ENCODE peak calls at places on chromosomes 1 and 21, in nine cellular contexts. C is IMR-90, R is epithelial cell of proximal tubule, H is stomach, D is lower leg skin, X is neural progenitor cell, U is AG04450, Z is mucosa of descending colon, Q is HL-60. A is an unnamed sample.

GRCh38 chr21:39630827-39631226 is 18.1 kb downstream of the B3GALT5 start:
- DNase-seq in C (peak; percentile 3), R (no peak), H (no peak), D (no peak), X (no peak), U (no peak), Z (no peak), Q (no peak), A (peak; percentile 58)

GRCh38 chr1:180301135-180301737 is 71.2 kb downstream of the LHX4 start:
- DNase-seq in C (peak; percentile 72), R (no peak), H (no peak), D (no peak), X (no peak), U (no peak), Z (no peak), Q (no peak), A (no peak)

GRCh38 chr21:37601915-37602314 is 235.3 kb downstream of the DYRK1A start:
- DNase-seq in C (no peak), R (no peak), H (no peak), D (no peak), X (no peak), U (no peak), Z (no peak), Q (no peak), A (no peak)

GRCh38 chr1:247551716-247552115 is 2.8 kb downstream of the GCSAML start:
- DNase-seq in C (peak; percentile 24), R (no peak), H (no peak), D (no peak), X (no peak), U (no peak), Z (no peak), Q (no peak), A (peak; percentile 24)

GRCh38 chr1:8216005-8216404 is 101.9 kb upstream of the SLC45A1 start:
- DNase-seq in C (peak; percentile 70), R (no peak), H (no peak), D (no peak), X (no peak), U (no peak), Z (no peak), Q (no peak), A (no peak)

GRCh38 chr1:201585099-201585498 is 46.2 kb downstream of the NAV1 start:
- DNase-seq in C (peak; percentile 51), R (no peak), H (no peak), D (no peak), X (no peak), U (no peak), Z (no peak), Q (no peak), A (no peak)

GRCh38 chr1:215637041-215637573 is 70.0 kb downstream of the KCTD3 start:
- DNase-seq in C (peak; percentile 94), R (no peak), H (peak; percentile 52), D (peak; percentile 44), X (no peak), U (peak; percentile 79), Z (no peak), Q (no peak), A (peak; percentile 83)

GRCh38 chr1:41496080-41497055 is 11.9 kb upstream of the EDN2 start:
- DNase-seq in C (peak; percentile 83), R (no peak), H (peak; percentile 92), D (peak; percentile 82), X (peak; percentile 96), U (peak; percentile 73), Z (peak; percentile 84), Q (peak; percentile 47), A (peak; percentile 74)

GRCh38 chr21:34061983-34062382 is 11.4 kb upstream of the MRPS6 start:
- DNase-seq in C (no peak), R (no peak), H (no peak), D (no peak), X (no peak), U (no peak), Z (no peak), Q (peak; percentile 13), A (no peak)

GRCh38 chr1:35406103-35406502 is 137.6 kb downstream of the ZMYM4 start:
- DNase-seq in C (peak; percentile 39), R (no peak), H (no peak), D (no peak), X (no peak), U (no peak), Z (no peak), Q (no peak), A (no peak)

GRCh38 chr1:66761273-66761672 is 9.0 kb downstream of the DYNLT5 start:
- DNase-seq in C (peak; percentile 23), R (no peak), H (no peak), D (no peak), X (no peak), U (no peak), Z (no peak), Q (peak; percentile 11), A (no peak)

GRCh38 chr1:95753382-95754016 is 519.5 kb downstream of the RWDD3 start:
- DNase-seq in C (no peak), R (no peak), H (no peak), D (no peak), X (no peak), U (no peak), Z (no peak), Q (no peak), A (no peak)

GRCh38 chr1:229694053-229694693 is 68.1 kb downstream of the URB2 start:
- DNase-seq in C (peak; percentile 81), R (no peak), H (peak; percentile 47), D (peak; percentile 77), X (peak; percentile 78), U (peak; percentile 41), Z (peak; percentile 74), Q (no peak), A (no peak)

GRCh38 chr1:208183977-208184901 is 59.9 kb downstream of the PLXNA2 start:
- DNase-seq in C (peak; percentile 40), R (no peak), H (peak; percentile 36), D (peak; percentile 87), X (no peak), U (no peak), Z (peak; percentile 74), Q (no peak), A (no peak)
- H3K4me3 ChIP-seq in C (no peak overlapping the region), R (no peak overlapping the region), H (no peak overlapping the region), D (no peak overlapping the region), X (no peak overlapping the region), U (no peak overlapping the region), Z (no peak overlapping the region), Q (no peak overlapping the region), A (no peak overlapping the region)

GRCh38 chr1:107147813-107148212 is 7.0 kb downstream of the NTNG1 start:
- DNase-seq in C (no peak), R (no peak), H (no peak), D (no peak), X (no peak), U (no peak), Z (no peak), Q (no peak), A (no peak)

GRCh38 chr1:107152332-107152731 is 11.5 kb downstream of the NTNG1 start:
- DNase-seq in C (no peak), R (no peak), H (no peak), D (no peak), X (no peak), U (no peak), Z (no peak), Q (no peak), A (no peak)

DNA sequence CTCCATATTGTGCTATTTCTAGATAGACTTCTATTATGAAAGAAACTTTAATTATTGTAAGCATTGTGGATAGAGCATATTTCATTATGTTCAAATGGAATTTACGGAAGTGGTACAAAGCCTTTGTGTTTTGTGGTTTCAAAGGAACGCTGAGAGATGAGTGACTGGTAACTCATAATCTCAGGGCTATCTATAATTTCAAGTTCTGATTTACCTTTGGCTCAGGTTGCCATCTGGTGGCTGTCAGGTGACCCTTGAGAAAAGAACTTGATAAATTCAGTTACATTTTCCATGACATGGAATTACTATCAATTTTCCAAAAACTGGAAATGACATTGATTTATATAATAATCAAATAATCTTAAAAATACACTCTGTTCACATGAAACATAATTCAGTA is 12.2 kb downstream of the NTNG1 start:
- DNase-seq in C (no peak), R (no peak), H (no peak), D (no peak), X (no peak), U (no peak), Z (no peak), Q (no peak), A (no peak)
- TF ChIP-seq CTCF in C (no peak), R (peak; percentile 51), H (no peak), D (no peak), X (peak; percentile 44), U (no peak), Z (no peak), Q (no peak), A (no peak)

DNA sequence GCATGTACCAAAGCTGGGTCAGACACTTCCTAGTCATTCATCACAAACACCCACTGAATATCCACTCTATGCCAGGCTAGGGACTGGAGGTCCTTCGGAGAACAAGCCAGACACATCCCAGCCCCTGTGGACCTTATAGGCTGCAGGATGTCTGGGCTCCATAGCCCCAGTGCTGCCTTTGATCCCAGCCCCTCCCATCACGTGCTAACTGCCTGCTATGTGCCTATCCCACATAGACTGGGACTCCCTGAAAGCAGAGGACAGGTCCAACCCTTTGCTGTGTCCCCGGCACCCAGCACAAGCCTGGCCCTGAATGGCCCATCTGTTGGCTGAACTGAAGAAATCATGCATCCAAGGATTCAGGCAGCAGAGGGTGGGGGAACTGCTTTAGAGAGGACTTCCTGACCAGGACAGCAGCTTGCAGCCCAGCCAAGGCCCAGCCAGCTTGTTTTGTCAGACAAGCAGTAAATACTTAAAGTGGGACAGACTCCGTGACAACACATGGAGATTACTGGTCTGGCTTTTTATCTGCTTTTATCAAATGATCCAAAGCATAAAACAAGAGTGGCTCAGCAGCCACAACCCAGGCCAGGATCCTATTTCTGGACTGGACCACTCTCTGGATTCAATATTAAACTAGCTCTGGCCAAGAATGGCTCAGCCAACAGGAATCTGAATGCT is 69.3 kb downstream of the GLIS1 start:
- DNase-seq in C (no peak), R (no peak), H (no peak), D (no peak), X (no peak), U (no peak), Z (no peak), Q (no peak), A (no peak)
- H3K4me3 ChIP-seq in C (no peak overlapping the region), R (no peak overlapping the region), H (no peak overlapping the region), D (no peak overlapping the region), X (no peak overlapping the region), U (no peak overlapping the region), Z (no peak overlapping the region), Q (no peak overlapping the region), A (no peak overlapping the region)

GRCh38 chr1:34108711-34109110 is 56.3 kb downstream of the CSMD2 start:
- DNase-seq in C (no peak), R (no peak), H (no peak), D (no peak), X (no peak), U (no peak), Z (no peak), Q (no peak), A (no peak)

GRCh38 chr1:34113362-34113761 is 51.7 kb downstream of the CSMD2 start:
- DNase-seq in C (no peak), R (no peak), H (no peak), D (no peak), X (peak; percentile 68), U (no peak), Z (no peak), Q (no peak), A (no peak)

GRCh38 chr1:34108269-34108668 is 56.8 kb downstream of the CSMD2 start:
- DNase-seq in C (no peak), R (no peak), H (no peak), D (no peak), X (no peak), U (no peak), Z (no peak), Q (no peak), A (no peak)

GRCh38 chr1:34115233-34115632 is 49.8 kb downstream of the CSMD2 start:
- DNase-seq in C (no peak), R (no peak), H (no peak), D (no peak), X (no peak), U (no peak), Z (no peak), Q (no peak), A (no peak)

GRCh38 chr1:34113887-34114286 is 51.1 kb downstream of the CSMD2 start:
- DNase-seq in C (no peak), R (no peak), H (no peak), D (no peak), X (peak; percentile 68), U (no peak), Z (no peak), Q (no peak), A (no peak)
- TF ChIP-seq CTCF in C (no peak), R (peak; percentile 59), H (no peak), D (no peak), X (peak; percentile 65), U (peak; percentile 36), Z (no peak), Q (no peak), A (peak; percentile 16)